ENCODE peak calls at places on chromosomes 3 and 15, in four cellular contexts. A, N, U and I are unnamed samples.
A peak's percentile ranks its signal among the peaks of the same experiment; 100 is the strongest.

GRCh38 chr3:30292192-30292893 is 314.1 kb upstream of the TGFBR2 start:
- DNase-seq in A (no peak), N (no peak), U (no peak), I (no peak)

GRCh38 chr15:35061171-35062163 is 23.6 kb downstream of the NANOGP8 start:
- DNase-seq in A (no peak), N (no peak), U (no peak), I (no peak)

GRCh38 chr15:70792171-70792573 is 28.8 kb upstream of the UACA start:
- DNase-seq in A (no peak), N (no peak), U (no peak), I (no peak)

GRCh38 chr3:60755094-60755493 is 496.2 kb downstream of the FHIT start:
- DNase-seq in A (no peak), N (no peak), U (peak; percentile 8), I (no peak)

GRCh38 chr3:72461787-72462186 is 386.5 kb downstream of the SHQ1 start:
- DNase-seq in A (no peak), N (no peak), U (no peak), I (no peak)

GRCh38 chr15:74128785-74129350 is 1.5 kb upstream of the ISLR2 start:
- DNase-seq in A (no peak), N (no peak), U (no peak), I (no peak)

GRCh38 chr3:16132926-16133325 is 41.6 kb upstream of the GALNT15 start:
- DNase-seq in A (no peak), N (no peak), U (no peak), I (no peak)

GRCh38 chr3:46113608-46114007 is 86.3 kb upstream of the XCR1 start:
- DNase-seq in A (no peak), N (no peak), U (no peak), I (no peak)

GRCh38 chr3:4314688-4315087 is 11.5 kb downstream of the SETMAR start:
- DNase-seq in A (no peak), N (no peak), U (no peak), I (no peak)
- TF ChIP-seq CTCF in A (no peak), N (peak; percentile 11), U (peak; percentile 7), I (no peak)

GRCh38 chr3:147940400-147940799 is 531.2 kb downstream of the ZIC1 start:
- DNase-seq in A (no peak), N (no peak), U (no peak), I (no peak)
- TF ChIP-seq CTCF in A (no peak), N (no peak), U (no peak), I (no peak)

GRCh38 chr3:190356246-190356645 is 31.7 kb upstream of the CLDN16 start:
- DNase-seq in A (no peak), N (no peak), U (no peak), I (no peak)

GRCh38 chr3:190361791-190362190 is 26.2 kb upstream of the CLDN16 start:
- DNase-seq in A (no peak), N (no peak), U (no peak), I (no peak)

GRCh38 chr3:190360228-190360627 is 27.7 kb upstream of the CLDN16 start:
- DNase-seq in A (no peak), N (no peak), U (no peak), I (no peak)

GRCh38 chr3:190359813-190360212 is 28.1 kb upstream of the CLDN16 start:
- DNase-seq in A (no peak), N (no peak), U (no peak), I (no peak)

GRCh38 chr3:190357468-190357867 is 30.5 kb upstream of the CLDN16 start:
- DNase-seq in A (no peak), N (no peak), U (no peak), I (no peak)
- TF ChIP-seq CTCF in A (no peak), N (no peak), U (no peak), I (no peak)

GRCh38 chr3:64187065-64187959 is 38.0 kb downstream of the PRICKLE2 start:
- DNase-seq in A (no peak), N (peak; percentile 87), U (no peak), I (no peak)
- TF ChIP-seq CTCF in A (no peak), N (peak; percentile 3), U (no peak), I (no peak)